ENCODE peak calls at places on chromosomes 2 and 18, in six cellular contexts. K, X, T, J, G and D are unnamed samples.

GRCh38 chr2:96869281-96869823 is 528 bp downstream of the SEMA4C start:
- DNase-seq in K (peak), X (no peak), T (peak), J (peak), G (no peak), D (peak)

GRCh38 chr18:40380657-40381441 is 1574.2 kb upstream of the PIK3C3 start:
- DNase-seq in K (no peak), X (no peak), T (no peak), J (no peak), G (no peak), D (no peak)

GRCh38 chr18:45730832-45731545 is 7.0 kb downstream of the SLC14A1 start:
- DNase-seq in K (no peak), X (no peak), T (no peak), J (no peak), G (no peak), D (no peak)

GRCh38 chr18:11505993-11506392 is 103.4 kb upstream of the SLC35G4 start:
- DNase-seq in K (no peak), X (no peak), T (no peak), J (no peak), G (no peak), D (no peak)

GRCh38 chr2:191266201-191266600 is 21.0 kb downstream of the MYO1B start:
- DNase-seq in K (no peak), X (no peak), T (no peak), J (no peak), G (no peak), D (no peak)

GRCh38 chr2:100707016-100707947 is 112.7 kb upstream of the NPAS2 start:
- DNase-seq in K (no peak), X (no peak), T (no peak), J (no peak), G (no peak), D (no peak)

GRCh38 chr2:98913916-98914712 is 21.9 kb downstream of the CRACDL start:
- DNase-seq in K (no peak), X (peak), T (no peak), J (peak), G (no peak), D (peak)

GRCh38 chr2:219661955-219662395 is 34.5 kb downstream of the SLC4A3 start:
- DNase-seq in K (no peak), X (no peak), T (no peak), J (no peak), G (no peak), D (peak)